ENCODE peak calls at places on chromosomes 5 and 9, in seven cellular contexts. S, B, W, K, L, Z and Y are unnamed samples.

GRCh38 chr5:134215757-134216156 is 10.1 kb downstream of the PPP2CA start:
- DNase-seq in S (no peak), K (no peak), L (no peak), B (no peak), W (no peak), Z (no peak), Y (no peak)

GRCh38 chr5:40983781-40984180 is 74.5 kb downstream of the C7 start:
- DNase-seq in W (peak), Z (no peak), B (no peak), L (peak), K (peak), S (no peak), Y (no peak)

GRCh38 chr9:40884072-40884901 is 244.2 kb downstream of the FOXD4L6 start:
- DNase-seq in W (no peak), Z (no peak), S (no peak), L (no peak), B (no peak), K (no peak), Y (no peak)

GRCh38 chr5:72561407-72561972 is 54.3 kb upstream of the ZNF366 start:
- DNase-seq in Z (no peak), S (no peak), K (peak), B (no peak), W (no peak), L (no peak), Y (no peak)

GRCh38 chr5:40030661-40031060 is 605.9 kb upstream of the DAB2 start:
- DNase-seq in Z (no peak), W (no peak), K (no peak), B (no peak), L (peak), S (no peak), Y (no peak)

GRCh38 chr5:155726267-155726666 is 600.7 kb upstream of the SGCD start:
- DNase-seq in L (peak), S (peak), W (peak), B (no peak), K (peak), Z (peak), Y (peak)

GRCh38 chr9:7103382-7104170 is 345.8 kb downstream of the KDM4C start:
- DNase-seq in W (peak), Z (peak), K (peak), B (no peak), L (peak), S (peak), Y (peak)

GRCh38 chr5:103801681-103802080 is 239.1 kb upstream of the NUDT12 start:
- DNase-seq in Z (no peak), S (peak), W (peak), B (no peak), K (no peak), L (peak), Y (no peak)

GRCh38 chr9:79862921-79863890 is 291.4 kb downstream of the TLE4 start:
- DNase-seq in B (no peak), L (no peak), K (no peak), S (no peak), W (no peak), Z (no peak), Y (no peak)

GRCh38 chr9:79857188-79857587 is 285.4 kb downstream of the TLE4 start:
- DNase-seq in K (no peak), S (no peak), Z (no peak), L (no peak), W (no peak), B (no peak), Y (no peak)

GRCh38 chr9:79858509-79858908 is 286.7 kb downstream of the TLE4 start:
- DNase-seq in W (peak), S (peak), Z (no peak), B (no peak), L (peak), K (peak), Y (no peak)
- H3K4me3 ChIP-seq in W (peak), S (no peak), Z (no peak), B (no peak), L (no peak), K (no peak), Y (no peak)

DNA sequence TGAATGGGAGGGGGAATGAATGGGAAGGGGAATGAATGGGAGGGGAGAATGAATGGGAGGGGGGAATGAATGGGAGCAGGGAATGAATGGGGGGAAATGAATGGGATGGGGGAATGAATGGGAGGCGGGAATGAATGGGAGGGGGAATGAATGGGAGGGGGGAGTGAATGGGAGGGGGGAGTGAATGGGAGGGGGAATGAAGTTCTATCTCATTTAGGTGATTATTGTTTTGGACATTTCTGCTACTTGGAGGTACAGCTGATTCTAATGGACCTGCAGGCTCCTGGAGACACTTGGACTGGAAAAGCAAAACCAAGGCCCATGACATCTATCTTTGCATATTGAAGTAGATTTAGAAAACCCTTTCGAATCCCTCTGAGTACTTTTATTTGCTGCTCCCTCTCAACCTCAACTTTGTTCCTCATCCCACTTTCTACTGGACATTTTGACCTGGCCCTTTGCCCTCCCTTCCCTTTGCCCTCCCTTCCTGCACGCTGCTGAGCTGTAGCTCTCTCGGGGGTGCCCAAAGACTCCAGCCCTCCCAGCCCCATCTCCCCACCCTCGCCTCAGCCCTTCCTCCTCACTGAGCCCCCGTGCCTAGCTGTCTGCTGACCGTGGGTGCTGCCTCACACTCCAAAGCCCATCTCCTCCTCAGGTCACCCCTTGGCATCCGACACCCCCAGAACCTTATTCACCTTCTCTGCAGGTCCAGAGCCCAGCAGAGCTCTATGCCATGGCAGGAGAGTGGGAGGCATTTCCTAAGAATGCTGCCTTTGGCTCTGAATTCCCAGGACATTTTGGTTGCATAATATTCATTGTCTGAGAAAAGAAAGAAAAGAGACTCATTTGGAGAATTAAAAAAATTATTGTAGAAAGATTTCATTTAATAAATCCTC is 19.9 kb upstream of the LPCAT1 start:
- DNase-seq in Z (peak), L (no peak), B (no peak), K (no peak), W (no peak), S (no peak), Y (no peak)
- H3K9ac ChIP-seq in Z (no peak), L (no peak), B (no peak), K (no peak), W (no peak), S (no peak), Y (no peak)

GRCh38 chr9:117645245-117645636 is 59.0 kb upstream of the TLR4 start:
- DNase-seq in B (no peak), Z (peak), L (no peak), W (no peak), K (no peak), S (no peak), Y (no peak)
- H3K4me3 ChIP-seq in B (no peak), Z (no peak), L (no peak), W (no peak), K (no peak), S (no peak), Y (no peak)

DNA sequence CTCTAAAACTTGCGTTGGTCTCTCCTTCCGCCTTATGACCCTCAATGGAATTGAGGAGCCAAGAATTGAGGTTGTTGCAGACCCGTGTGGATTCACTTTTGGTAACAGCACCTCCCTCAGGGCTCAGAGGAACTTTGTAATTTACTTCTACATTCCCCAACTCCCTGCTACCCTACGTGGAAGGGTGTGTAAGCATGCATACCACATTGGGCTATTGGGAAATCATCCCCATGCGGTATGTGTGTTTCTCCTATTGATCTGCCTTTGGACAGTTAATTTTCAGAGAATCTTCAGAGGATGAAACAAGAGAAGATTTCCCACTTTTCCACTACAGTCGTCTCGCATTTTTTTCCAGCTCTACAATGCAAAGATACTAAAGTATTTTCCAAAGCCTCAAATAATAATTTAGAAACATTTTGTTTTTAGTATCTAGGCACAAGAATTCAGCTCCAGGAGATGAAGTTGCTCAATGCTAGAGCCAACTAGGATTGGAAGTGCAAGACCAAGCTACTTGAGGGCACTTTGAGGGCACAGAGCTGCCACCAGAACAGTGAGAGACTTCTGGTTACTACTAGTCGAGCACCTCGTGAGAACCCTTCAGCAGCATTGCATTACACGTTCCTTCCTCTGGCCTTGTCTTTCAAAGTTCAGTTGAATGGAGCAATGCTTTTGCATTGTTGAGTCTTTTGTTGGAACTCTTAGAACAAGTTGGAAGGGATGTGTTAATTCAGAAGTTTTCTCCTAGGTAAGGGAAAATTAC is 3.4 kb downstream of the C1QTNF3 start:
- DNase-seq in S (no peak), L (no peak), B (no peak), Z (no peak), W (no peak), K (no peak), Y (no peak)
- H3K9ac ChIP-seq in S (no peak), L (no peak), B (no peak), Z (no peak), W (no peak), K (no peak), Y (no peak)

DNA sequence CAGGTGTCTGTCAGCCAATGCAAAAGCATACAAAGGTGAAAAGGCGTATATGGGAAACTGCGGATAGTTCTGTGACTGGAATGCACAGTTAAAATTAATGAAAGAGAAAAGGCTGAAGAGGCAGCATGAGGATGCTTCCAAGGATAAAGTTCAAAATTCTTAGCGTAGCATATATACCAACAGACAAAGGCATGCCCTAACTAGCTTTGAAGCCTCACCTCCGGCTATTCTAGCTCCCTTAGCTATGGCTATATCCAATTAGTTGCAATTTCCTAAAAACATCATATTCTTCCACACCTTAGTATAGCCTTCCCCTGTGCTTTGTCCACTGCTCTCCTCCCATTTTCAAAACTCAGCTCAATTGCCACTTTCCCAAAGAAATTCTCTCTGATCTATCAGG is 1.4 kb upstream of the DNAJA1 start:
- DNase-seq in S (no peak), Z (no peak), K (peak), B (no peak), W (no peak), L (no peak), Y (no peak)
- H3K4me3 ChIP-seq in S (peak), Z (peak), K (peak), B (peak), W (peak), L (peak), Y (peak)

GRCh38 chr9:117091529-117091928 is 323.3 kb downstream of the ASTN2 start:
- DNase-seq in L (no peak), S (no peak), Z (no peak), B (no peak), K (no peak), W (no peak), Y (no peak)
- H3K9ac ChIP-seq in L (no peak), S (no peak), Z (no peak), B (no peak), K (no peak), W (no peak), Y (no peak)

GRCh38 chr5:119452060-119452372 is 281 bp upstream of the HSD17B4 start:
- DNase-seq in S (no peak), W (no peak), Z (no peak), B (no peak), L (no peak), K (no peak), Y (no peak)
- H3K4me3 ChIP-seq in S (peak), W (peak), Z (peak), B (peak), L (no peak), K (peak), Y (no peak)

GRCh38 chr5:169435506-169436230 is 134.7 kb upstream of the SLIT3 start:
- DNase-seq in W (no peak), L (peak), Z (no peak), K (no peak), S (peak), B (no peak), Y (no peak)
- H3K9ac ChIP-seq in W (no peak), L (no peak), Z (no peak), K (no peak), S (peak), B (no peak), Y (no peak)

GRCh38 chr5:160311491-160312138 is 749 bp downstream of the CCNJL start:
- DNase-seq in Z (no peak), S (peak), B (no peak), W (no peak), K (no peak), L (peak), Y (no peak)
- H3K4me3 ChIP-seq in Z (peak), S (peak), B (peak), W (peak), K (peak), L (peak), Y (peak)